ENCODE peak calls at places on chromosomes 7 and 10, in nine cellular contexts. I, N, M, B, J, Z, T, O and L are unnamed samples.
A peak's percentile ranks its signal among the peaks of the same experiment; 100 is the strongest.

GRCh38 chr7:110988890-110989501 is 101.9 kb upstream of the LRRN3 start:
- DNase-seq in I (no peak), N (no peak), M (no peak), B (peak; percentile 6), J (no peak), Z (no peak), T (no peak), O (no peak), L (no peak)

GRCh38 chr7:14048889-14049288 is 59.4 kb upstream of the ETV1 start:
- DNase-seq in I (no peak), N (no peak), M (no peak), B (no peak), J (no peak), Z (no peak), T (no peak), O (no peak), L (no peak)

GRCh38 chr10:127977368-127978009 is 70.6 kb downstream of the PTPRE start:
- DNase-seq in I (no peak), N (no peak), M (peak; percentile 60), B (peak; percentile 44), J (peak; percentile 88), Z (peak; percentile 76), T (peak; percentile 85), O (peak; percentile 46), L (peak; percentile 87)

GRCh38 chr10:123252779-123253178 is 98.6 kb downstream of the BUB3 start:
- DNase-seq in I (no peak), N (no peak), M (no peak), B (no peak), J (no peak), Z (no peak), T (no peak), O (no peak), L (no peak)

GRCh38 chr7:41702635-41703371 is at the start of gene INHBA:
- DNase-seq in I (no peak), N (no peak), M (no peak), B (peak; percentile 98), J (no peak), Z (no peak), T (no peak), O (peak; percentile 48), L (no peak)

GRCh38 chr7:130941322-130942210 is 207.6 kb upstream of the KLF14 start:
- DNase-seq in I (peak; percentile 49), N (peak; percentile 75), M (peak; percentile 73), B (peak; percentile 84), J (peak; percentile 46), Z (no peak), T (peak; percentile 59), O (peak; percentile 51), L (no peak)

GRCh38 chr10:44801383-44802327 is 109.5 kb upstream of the TMEM72 start:
- DNase-seq in I (no peak), N (peak; percentile 9), M (peak; percentile 89), B (peak; percentile 97), J (peak; percentile 90), Z (no peak), T (peak; percentile 93), O (peak; percentile 62), L (no peak)

GRCh38 chr10:93080350-93081046 is 6.8 kb downstream of the CYP26A1 start:
- DNase-seq in I (peak; percentile 87), N (peak; percentile 29), M (peak; percentile 76), B (peak; percentile 37), J (no peak), Z (no peak), T (peak; percentile 53), O (no peak), L (peak; percentile 78)

GRCh38 chr7:151439855-151440798 is at the start of gene CRYGN:
- DNase-seq in I (no peak), N (no peak), M (no peak), B (no peak), J (no peak), Z (peak; percentile 62), T (no peak), O (no peak), L (no peak)

GRCh38 chr10:71795248-71795647 is 21.9 kb upstream of the VSIR start:
- DNase-seq in I (no peak), N (no peak), M (no peak), B (peak; percentile 23), J (no peak), Z (no peak), T (no peak), O (no peak), L (no peak)

GRCh38 chr10:72637398-72637857 is 11.5 kb upstream of the MICU1 start:
- DNase-seq in I (peak; percentile 54), N (peak; percentile 44), M (peak; percentile 21), B (peak; percentile 78), J (peak; percentile 65), Z (no peak), T (peak; percentile 57), O (no peak), L (no peak)

GRCh38 chr7:39565538-39565937 is 666 bp upstream of the YAE1 start:
- DNase-seq in I (no peak), N (peak; percentile 24), M (no peak), B (no peak), J (no peak), Z (no peak), T (no peak), O (no peak), L (no peak)

GRCh38 chr10:71548494-71548846 is 151.8 kb downstream of the CDH23 start:
- DNase-seq in I (peak; percentile 39), N (no peak), M (no peak), B (peak; percentile 0), J (no peak), Z (no peak), T (no peak), O (no peak), L (no peak)

GRCh38 chr7:44211126-44211675 is 10.4 kb downstream of the YKT6 start:
- DNase-seq in I (no peak), N (no peak), M (no peak), B (no peak), J (no peak), Z (peak; percentile 14), T (no peak), O (no peak), L (no peak)

GRCh38 chr10:99339077-99339476 is 9.9 kb downstream of the CNNM1 start:
- DNase-seq in I (peak; percentile 62), N (peak; percentile 53), M (no peak), B (peak; percentile 28), J (no peak), Z (no peak), T (no peak), O (no peak), L (no peak)

DNA sequence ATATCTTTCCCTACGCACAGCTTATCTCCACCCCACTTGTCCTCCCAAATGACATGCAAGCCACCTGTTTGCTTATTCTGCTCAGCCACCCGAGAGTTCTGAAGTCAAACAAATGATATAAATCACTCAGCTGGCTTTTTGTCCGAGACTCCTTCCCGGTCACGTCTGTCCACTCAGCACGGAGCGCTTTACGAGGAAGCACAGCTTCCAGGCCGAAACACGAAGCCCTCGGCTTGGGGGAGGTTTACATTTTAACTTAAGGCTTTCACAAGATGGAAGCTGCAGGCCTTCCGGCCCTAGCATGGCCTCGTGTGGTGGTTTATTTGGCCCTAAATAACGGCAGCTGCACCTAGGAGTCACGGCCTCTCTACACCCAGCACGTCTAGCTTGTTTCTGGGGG is 60.1 kb upstream of the GNA12 start:
- DNase-seq in I (no peak), N (no peak), M (no peak), B (no peak), J (no peak), Z (no peak), T (no peak), O (no peak), L (no peak)
- TF ChIP-seq POLR2A in I (no peak), N (no peak), M (no peak), B (no peak), J (no peak), Z (no peak), T (no peak), O (no peak), L (no peak)

GRCh38 chr10:43407148-43407575 is 1.8 kb downstream of the HNRNPF start:
- DNase-seq in I (no peak), N (no peak), M (peak; percentile 53), B (peak; percentile 36), J (peak; percentile 62), Z (peak; percentile 82), T (peak; percentile 51), O (peak; percentile 62), L (no peak)
- H3K4me1 ChIP-seq in I (peaks cover 47% of the 10 kb centered on the region), N (peaks cover 71% of the 10 kb centered on the region), M (peaks cover 16% of the 10 kb centered on the region), B (peaks cover 2% of the 10 kb centered on the region), J (peaks cover 14% of the 10 kb centered on the region), Z (peaks cover 55% of the 10 kb centered on the region), T (peaks cover 43% of the 10 kb centered on the region), O (peaks cover 6% of the 10 kb centered on the region), L (peaks cover 46% of the 10 kb centered on the region)

DNA sequence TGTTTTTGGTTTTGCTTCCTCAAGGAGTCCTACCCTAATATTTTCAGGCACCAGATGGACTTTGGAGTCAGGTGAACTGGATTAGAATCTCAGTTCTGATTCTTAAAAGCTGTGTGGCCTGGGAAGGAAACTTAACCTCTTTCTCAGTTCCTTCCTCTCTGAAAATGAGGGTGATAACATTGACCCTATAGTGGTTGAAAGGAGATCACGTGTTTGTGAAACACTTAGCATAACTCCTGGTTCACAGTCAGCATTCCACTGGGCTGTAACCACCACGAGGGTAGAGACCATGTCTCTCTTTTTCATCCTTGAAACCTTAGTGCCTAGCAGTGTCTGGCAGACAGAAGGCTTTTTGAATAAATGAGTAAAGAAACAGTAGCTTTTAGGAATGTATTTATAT is 16.7 kb downstream of the LSMEM1 start:
- DNase-seq in I (no peak), N (no peak), M (no peak), B (no peak), J (no peak), Z (no peak), T (no peak), O (no peak), L (no peak)
- TF ChIP-seq POLR2A in I (no peak), N (no peak), M (no peak), B (no peak), J (no peak), Z (no peak), T (no peak), O (no peak), L (no peak)

GRCh38 chr7:51261950-51262795 is 54.4 kb downstream of the COBL start:
- DNase-seq in I (no peak), N (no peak), M (no peak), B (no peak), J (no peak), Z (no peak), T (peak; percentile 54), O (no peak), L (peak; percentile 70)

GRCh38 chr7:51261117-51261835 is 55.3 kb downstream of the COBL start:
- DNase-seq in I (no peak), N (no peak), M (no peak), B (no peak), J (no peak), Z (no peak), T (no peak), O (no peak), L (peak; percentile 67)

GRCh38 chr7:51259766-51260165 is 56.8 kb downstream of the COBL start:
- DNase-seq in I (no peak), N (no peak), M (no peak), B (no peak), J (no peak), Z (no peak), T (no peak), O (no peak), L (no peak)

GRCh38 chr7:51262796-51263519 is 53.7 kb downstream of the COBL start:
- DNase-seq in I (no peak), N (no peak), M (no peak), B (no peak), J (no peak), Z (no peak), T (no peak), O (no peak), L (peak; percentile 84)

DNA sequence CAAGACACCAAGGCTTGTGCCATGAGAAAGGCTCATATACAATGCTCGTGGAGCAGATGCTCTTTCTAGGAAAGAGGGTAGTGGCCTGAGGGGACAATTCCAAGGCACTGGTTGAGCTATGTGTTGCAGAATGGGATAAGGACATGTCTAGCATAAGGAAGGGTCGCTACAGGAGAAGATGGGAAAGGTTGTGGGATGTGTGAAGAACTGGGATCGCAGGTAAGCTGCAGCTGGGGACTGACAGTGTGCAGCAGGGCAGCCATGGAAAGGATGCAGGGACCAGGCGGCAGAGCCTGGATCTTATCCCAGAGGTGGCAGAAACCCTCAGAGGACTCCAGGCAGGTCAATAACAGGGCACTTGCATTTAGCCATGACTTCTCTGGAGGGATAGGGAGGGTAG is 56.1 kb downstream of the COBL start:
- DNase-seq in I (no peak), N (no peak), M (no peak), B (no peak), J (no peak), Z (no peak), T (no peak), O (no peak), L (no peak)
- H3K4me1 ChIP-seq in I (no peaks in the 10 kb centered on the region), N (peaks cover 35% of the 10 kb centered on the region), M (no peaks in the 10 kb centered on the region), B (no peaks in the 10 kb centered on the region), J (no peaks in the 10 kb centered on the region), Z (peaks cover 34% of the 10 kb centered on the region), T (peaks cover 22% of the 10 kb centered on the region), O (no peaks in the 10 kb centered on the region), L (peaks cover 10% of the 10 kb centered on the region)